ENCODE peak calls at places on chromosomes 13 and 19, in five cellular contexts. One of them, this sample, is unnamed.

GRCh38 chr19:38990949-38991697 is 15.6 kb upstream of the FBXO17 start:
- DNase-seq in activated B cell treated with CpG ODN at 0.5 μM for 24 hours: no peak
- DNase-seq in HFFc6: peak; percentile 21
- DNase-seq in fibroblast of the aortic adventitia: peak; percentile 8
- DNase-seq in BJ: no peak
- DNase-seq in this sample: no peak

GRCh38 chr19:47459477-47459876 is 12.2 kb downstream of the SLC8A2 start:
- DNase-seq in BJ: no peak
- DNase-seq in fibroblast of the aortic adventitia: no peak
- DNase-seq in activated B cell treated with CpG ODN at 0.5 μM for 24 hours: no peak
- DNase-seq in HFFc6: no peak
- DNase-seq in this sample: no peak

GRCh38 chr19:38852231-38853044 is 2.7 kb upstream of the HNRNPL start:
- DNase-seq in activated B cell treated with CpG ODN at 0.5 μM for 24 hours: peak; percentile 45
- DNase-seq in HFFc6: peak; percentile 85
- DNase-seq in fibroblast of the aortic adventitia: peak; percentile 61
- DNase-seq in BJ: no peak
- DNase-seq in this sample: peak; percentile 78

GRCh38 chr19:7554990-7555864 is 19.7 kb downstream of the PNPLA6 start:
- DNase-seq in BJ: no peak
- DNase-seq in HFFc6: no peak
- DNase-seq in activated B cell treated with CpG ODN at 0.5 μM for 24 hours: no peak
- DNase-seq in fibroblast of the aortic adventitia: no peak
- DNase-seq in this sample: no peak

GRCh38 chr19:50517704-50518075 is 4.0 kb upstream of the ASPDH start:
- DNase-seq in fibroblast of the aortic adventitia: no peak
- DNase-seq in BJ: no peak
- DNase-seq in activated B cell treated with CpG ODN at 0.5 μM for 24 hours: no peak
- DNase-seq in HFFc6: no peak
- DNase-seq in this sample: no peak

GRCh38 chr13:28819046-28819747 is 942 bp upstream of the MTUS2 start:
- DNase-seq in activated B cell treated with CpG ODN at 0.5 μM for 24 hours: no peak
- DNase-seq in HFFc6: peak; percentile 15
- DNase-seq in fibroblast of the aortic adventitia: peak; percentile 15
- DNase-seq in BJ: no peak
- DNase-seq in this sample: no peak

GRCh38 chr13:63472736-63473135 is 2057.1 kb upstream of the PCDH20 start:
- DNase-seq in fibroblast of the aortic adventitia: no peak
- DNase-seq in activated B cell treated with CpG ODN at 0.5 μM for 24 hours: no peak
- DNase-seq in HFFc6: no peak
- DNase-seq in BJ: no peak
- DNase-seq in this sample: no peak

GRCh38 chr19:31946491-31946890 is 398.9 kb upstream of the ZNF507 start:
- DNase-seq in fibroblast of the aortic adventitia: no peak
- DNase-seq in BJ: no peak
- DNase-seq in activated B cell treated with CpG ODN at 0.5 μM for 24 hours: no peak
- DNase-seq in HFFc6: no peak
- DNase-seq in this sample: no peak

GRCh38 chr13:102132896-102133295 is 269.0 kb downstream of the FGF14 start:
- DNase-seq in fibroblast of the aortic adventitia: no peak
- DNase-seq in HFFc6: no peak
- DNase-seq in activated B cell treated with CpG ODN at 0.5 μM for 24 hours: no peak
- DNase-seq in BJ: no peak
- DNase-seq in this sample: no peak

GRCh38 chr19:54548806-54549205 is 24.8 kb upstream of the LILRA2 start:
- DNase-seq in activated B cell treated with CpG ODN at 0.5 μM for 24 hours: no peak
- DNase-seq in HFFc6: no peak
- DNase-seq in BJ: no peak
- DNase-seq in fibroblast of the aortic adventitia: no peak
- DNase-seq in this sample: no peak

GRCh38 chr19:3234800-3235199 is 10.3 kb downstream of the CELF5 start:
- DNase-seq in HFFc6: no peak
- DNase-seq in BJ: no peak
- DNase-seq in activated B cell treated with CpG ODN at 0.5 μM for 24 hours: no peak
- DNase-seq in fibroblast of the aortic adventitia: no peak
- DNase-seq in this sample: no peak

GRCh38 chr13:79775830-79776229 is 294.9 kb downstream of the NDFIP2 start:
- DNase-seq in fibroblast of the aortic adventitia: peak; percentile 90
- DNase-seq in BJ: no peak
- DNase-seq in HFFc6: peak; percentile 68
- DNase-seq in activated B cell treated with CpG ODN at 0.5 μM for 24 hours: no peak
- DNase-seq in this sample: no peak

GRCh38 chr19:14940266-14940665 is 1.0 kb upstream of the OR7C2 start:
- DNase-seq in HFFc6: no peak
- DNase-seq in activated B cell treated with CpG ODN at 0.5 μM for 24 hours: no peak
- DNase-seq in BJ: no peak
- DNase-seq in fibroblast of the aortic adventitia: no peak
- DNase-seq in this sample: no peak

GRCh38 chr13:53066411-53066810 is 37.8 kb downstream of the OLFM4 start:
- DNase-seq in fibroblast of the aortic adventitia: no peak
- DNase-seq in BJ: no peak
- DNase-seq in activated B cell treated with CpG ODN at 0.5 μM for 24 hours: no peak
- DNase-seq in HFFc6: no peak
- DNase-seq in this sample: no peak

GRCh38 chr19:50328257-50329145 is 676 bp downstream of the KCNC3 start:
- DNase-seq in BJ: no peak
- DNase-seq in HFFc6: no peak
- DNase-seq in activated B cell treated with CpG ODN at 0.5 μM for 24 hours: peak; percentile 44
- DNase-seq in fibroblast of the aortic adventitia: no peak
- DNase-seq in this sample: no peak

GRCh38 chr13:51502206-51502651 is 49.4 kb upstream of the INTS6 start:
- DNase-seq in HFFc6: peak; percentile 45
- DNase-seq in BJ: no peak
- DNase-seq in activated B cell treated with CpG ODN at 0.5 μM for 24 hours: no peak
- DNase-seq in fibroblast of the aortic adventitia: peak; percentile 11
- DNase-seq in this sample: no peak

GRCh38 chr19:52542984-52543664 is 15.7 kb downstream of the ZNF808 start:
- DNase-seq in fibroblast of the aortic adventitia: no peak
- DNase-seq in activated B cell treated with CpG ODN at 0.5 μM for 24 hours: no peak
- DNase-seq in BJ: no peak
- DNase-seq in HFFc6: no peak
- DNase-seq in this sample: no peak

GRCh38 chr13:24273926-24274325 is 35.5 kb upstream of the C1QTNF9 start:
- DNase-seq in fibroblast of the aortic adventitia: no peak
- DNase-seq in HFFc6: no peak
- DNase-seq in BJ: no peak
- DNase-seq in activated B cell treated with CpG ODN at 0.5 μM for 24 hours: no peak
- DNase-seq in this sample: no peak

GRCh38 chr19:18379803-18380747 is 5.9 kb upstream of the GDF15 start:
- DNase-seq in activated B cell treated with CpG ODN at 0.5 μM for 24 hours: no peak
- DNase-seq in fibroblast of the aortic adventitia: peak; percentile 97
- DNase-seq in BJ: peak; percentile 87
- DNase-seq in HFFc6: peak; percentile 88
- DNase-seq in this sample: no peak

GRCh38 chr19:44644391-44645016 is 794 bp downstream of the PVR start:
- DNase-seq in HFFc6: peak; percentile 21
- DNase-seq in fibroblast of the aortic adventitia: peak; percentile 44
- DNase-seq in activated B cell treated with CpG ODN at 0.5 μM for 24 hours: no peak
- DNase-seq in BJ: no peak
- DNase-seq in this sample: no peak

DNA sequence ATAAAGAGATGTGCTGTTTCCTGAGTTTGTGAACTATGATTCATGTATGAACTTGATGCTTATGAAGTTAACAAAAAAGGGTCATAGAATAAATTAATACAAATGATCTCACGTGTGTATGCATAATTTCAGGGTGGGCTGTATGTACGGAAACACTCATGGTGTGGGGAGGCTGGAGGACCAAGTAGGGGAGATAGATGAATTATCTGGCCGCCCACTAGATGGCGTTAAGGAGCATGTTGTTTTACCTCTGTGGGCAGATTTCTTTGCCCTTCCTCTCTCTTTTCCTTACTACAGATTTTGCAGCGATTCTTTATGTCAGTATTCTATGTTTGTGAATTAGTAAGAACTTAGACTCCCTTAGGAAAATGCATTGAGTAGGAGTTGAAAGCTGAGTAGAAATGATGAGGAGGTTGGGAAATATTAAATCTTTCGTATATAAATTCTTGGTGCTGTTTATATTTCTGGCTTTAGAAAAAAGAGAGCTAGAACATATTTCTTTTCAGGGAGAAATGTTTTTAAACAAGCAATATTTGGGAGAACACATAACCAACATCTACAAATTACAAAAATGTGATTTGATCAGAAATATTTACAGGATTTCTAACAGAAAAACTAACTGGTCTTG is 47.4 kb upstream of the TMTC4 start:
- DNase-seq in HFFc6: peak; percentile 32
- DNase-seq in fibroblast of the aortic adventitia: peak; percentile 73
- DNase-seq in activated B cell treated with CpG ODN at 0.5 μM for 24 hours: no peak
- DNase-seq in BJ: no peak
- DNase-seq in this sample: no peak
- TF ChIP-seq CTCF in HFFc6: peak; percentile 86
- TF ChIP-seq CTCF in fibroblast of the aortic adventitia: peak; percentile 78
- TF ChIP-seq CTCF in activated B cell treated with CpG ODN at 0.5 μM for 24 hours: peak; percentile 42
- TF ChIP-seq CTCF in BJ: peak; percentile 83
- TF ChIP-seq CTCF in this sample: peak; percentile 86

GRCh38 chr13:50080856-50081105 is 65.5 kb downstream of the KCNRG start:
- DNase-seq in BJ: no peak
- DNase-seq in HFFc6: peak; percentile 18
- DNase-seq in fibroblast of the aortic adventitia: peak; percentile 57
- DNase-seq in activated B cell treated with CpG ODN at 0.5 μM for 24 hours: no peak
- DNase-seq in this sample: no peak

GRCh38 chr13:50081899-50082425 is 66.7 kb downstream of the KCNRG start:
- DNase-seq in HFFc6: peak; percentile 99
- DNase-seq in BJ: peak; percentile 97
- DNase-seq in fibroblast of the aortic adventitia: peak; percentile 99
- DNase-seq in activated B cell treated with CpG ODN at 0.5 μM for 24 hours: peak; percentile 95
- DNase-seq in this sample: peak; percentile 99

GRCh38 chr13:50082426-50083283 is 67.4 kb downstream of the KCNRG start:
- DNase-seq in fibroblast of the aortic adventitia: peak; percentile 67
- DNase-seq in BJ: no peak
- DNase-seq in HFFc6: peak; percentile 55
- DNase-seq in activated B cell treated with CpG ODN at 0.5 μM for 24 hours: peak; percentile 63
- DNase-seq in this sample: peak; percentile 79

GRCh38 chr13:50080158-50080855 is 65.1 kb downstream of the KCNRG start:
- DNase-seq in HFFc6: peak; percentile 22
- DNase-seq in activated B cell treated with CpG ODN at 0.5 μM for 24 hours: peak; percentile 29
- DNase-seq in BJ: no peak
- DNase-seq in fibroblast of the aortic adventitia: peak; percentile 67
- DNase-seq in this sample: no peak

GRCh38 chr13:50081106-50081898 is 66.1 kb downstream of the KCNRG start:
- DNase-seq in fibroblast of the aortic adventitia: no peak
- DNase-seq in BJ: no peak
- DNase-seq in activated B cell treated with CpG ODN at 0.5 μM for 24 hours: peak; percentile 55
- DNase-seq in HFFc6: no peak
- DNase-seq in this sample: peak; percentile 73
- TF ChIP-seq CTCF in fibroblast of the aortic adventitia: no peak
- TF ChIP-seq CTCF in BJ: no peak
- TF ChIP-seq CTCF in activated B cell treated with CpG ODN at 0.5 μM for 24 hours: no peak
- TF ChIP-seq CTCF in HFFc6: peak; percentile 33
- TF ChIP-seq CTCF in this sample: peak; percentile 50

DNA sequence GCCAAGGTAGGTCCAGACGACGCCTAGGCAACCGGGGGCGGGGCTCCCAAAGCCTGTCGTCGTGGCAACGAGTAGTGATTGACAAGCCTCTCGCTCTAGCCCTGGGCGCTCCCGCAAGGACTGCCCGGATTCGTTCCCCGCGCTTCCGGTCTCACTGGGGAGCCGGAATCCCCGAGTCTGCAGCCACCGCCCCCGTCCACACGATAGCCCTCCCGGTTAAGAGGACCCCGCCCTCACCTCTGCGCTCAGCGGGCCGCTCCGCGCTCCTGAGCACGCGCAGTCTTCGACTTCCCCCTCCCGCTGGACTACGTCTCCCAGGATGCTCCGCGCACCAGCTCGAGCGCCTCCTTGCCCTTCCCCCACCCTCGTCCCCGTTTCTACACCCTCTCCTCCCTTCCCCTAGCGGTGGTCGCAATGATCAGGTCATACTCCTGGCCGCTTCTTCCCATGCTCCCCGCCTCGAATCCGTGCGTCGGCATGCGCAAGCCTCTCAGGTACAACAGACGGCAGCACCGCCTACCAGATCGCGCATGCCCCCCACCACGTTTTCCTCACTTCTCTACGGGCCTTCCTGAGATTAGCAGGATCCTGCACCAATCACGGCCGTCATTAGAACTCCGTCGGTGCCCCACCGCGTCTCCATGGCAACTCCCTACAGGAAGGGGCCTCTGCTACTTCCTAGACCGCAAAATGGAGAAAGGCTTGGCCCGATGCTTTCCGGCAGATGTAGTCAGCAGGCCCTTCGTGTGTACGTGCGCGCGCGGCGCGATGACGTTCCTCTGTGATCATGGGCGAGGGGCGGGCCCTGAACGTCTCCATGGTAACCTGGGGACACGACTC is at the start of gene MZF1:
- DNase-seq in BJ: peak; percentile 99
- DNase-seq in activated B cell treated with CpG ODN at 0.5 μM for 24 hours: peak; percentile 100
- DNase-seq in HFFc6: peak; percentile 100
- DNase-seq in fibroblast of the aortic adventitia: peak; percentile 100
- DNase-seq in this sample: peak; percentile 99
- TF ChIP-seq CTCF in BJ: peak; percentile 29
- TF ChIP-seq CTCF in activated B cell treated with CpG ODN at 0.5 μM for 24 hours: no peak
- TF ChIP-seq CTCF in HFFc6: peak; percentile 61
- TF ChIP-seq CTCF in fibroblast of the aortic adventitia: peak; percentile 32
- TF ChIP-seq CTCF in this sample: peak; percentile 60

GRCh38 chr19:16598848-16599247 is 26.6 kb upstream of the SLC35E1 start:
- DNase-seq in fibroblast of the aortic adventitia: no peak
- DNase-seq in BJ: no peak
- DNase-seq in HFFc6: no peak
- DNase-seq in activated B cell treated with CpG ODN at 0.5 μM for 24 hours: no peak
- DNase-seq in this sample: no peak
- TF ChIP-seq CTCF in fibroblast of the aortic adventitia: no peak
- TF ChIP-seq CTCF in BJ: no peak
- TF ChIP-seq CTCF in HFFc6: no peak
- TF ChIP-seq CTCF in activated B cell treated with CpG ODN at 0.5 μM for 24 hours: no peak
- TF ChIP-seq CTCF in this sample: no peak

GRCh38 chr13:26377038-26377437 is 123.1 kb downstream of the CDK8 start:
- DNase-seq in fibroblast of the aortic adventitia: peak; percentile 11
- DNase-seq in HFFc6: peak; percentile 30
- DNase-seq in activated B cell treated with CpG ODN at 0.5 μM for 24 hours: no peak
- DNase-seq in BJ: no peak
- DNase-seq in this sample: no peak
- TF ChIP-seq CTCF in fibroblast of the aortic adventitia: peak; percentile 46
- TF ChIP-seq CTCF in HFFc6: peak; percentile 75
- TF ChIP-seq CTCF in activated B cell treated with CpG ODN at 0.5 μM for 24 hours: no peak
- TF ChIP-seq CTCF in BJ: peak; percentile 46
- TF ChIP-seq CTCF in this sample: peak; percentile 66

GRCh38 chr13:27708325-27708724 is 84.0 kb upstream of the GSX1 start:
- DNase-seq in activated B cell treated with CpG ODN at 0.5 μM for 24 hours: no peak
- DNase-seq in HFFc6: no peak
- DNase-seq in BJ: no peak
- DNase-seq in fibroblast of the aortic adventitia: no peak
- DNase-seq in this sample: no peak

GRCh38 chr13:27713767-27714166 is 78.5 kb upstream of the GSX1 start:
- DNase-seq in HFFc6: no peak
- DNase-seq in activated B cell treated with CpG ODN at 0.5 μM for 24 hours: no peak
- DNase-seq in fibroblast of the aortic adventitia: no peak
- DNase-seq in BJ: no peak
- DNase-seq in this sample: no peak

GRCh38 chr13:27709779-27710178 is 82.5 kb upstream of the GSX1 start:
- DNase-seq in BJ: no peak
- DNase-seq in fibroblast of the aortic adventitia: no peak
- DNase-seq in HFFc6: no peak
- DNase-seq in activated B cell treated with CpG ODN at 0.5 μM for 24 hours: no peak
- DNase-seq in this sample: no peak

GRCh38 chr13:27712421-27712820 is 79.9 kb upstream of the GSX1 start:
- DNase-seq in activated B cell treated with CpG ODN at 0.5 μM for 24 hours: no peak
- DNase-seq in HFFc6: no peak
- DNase-seq in BJ: no peak
- DNase-seq in fibroblast of the aortic adventitia: peak; percentile 6
- DNase-seq in this sample: no peak
- TF ChIP-seq CTCF in activated B cell treated with CpG ODN at 0.5 μM for 24 hours: no peak
- TF ChIP-seq CTCF in HFFc6: no peak
- TF ChIP-seq CTCF in BJ: peak; percentile 15
- TF ChIP-seq CTCF in fibroblast of the aortic adventitia: no peak
- TF ChIP-seq CTCF in this sample: peak; percentile 47